ENCODE peak calls at places on chromosomes 7 and 10, in six cellular contexts. E is transverse colon, H is HepG2, O is GM12878, T is Peyer's patch, Y is ovary. S is an unnamed sample.

GRCh38 chr7:47428780-47429472 is 153.0 kb downstream of the TNS3 start:
- DNase-seq in E (no peak), T (no peak), Y (no peak), O (no peak), H (no peak), S (no peak)

GRCh38 chr10:110392860-110393732 is 88.4 kb upstream of the SMNDC1 start:
- DNase-seq in E (peak), O (no peak), Y (peak), T (peak), H (no peak), S (no peak)

GRCh38 chr10:76543655-76544054 is 1094.0 kb downstream of the KCNMA1 start:
- DNase-seq in H (no peak), O (no peak), E (no peak), Y (no peak), T (no peak), S (no peak)

GRCh38 chr10:62479523-62479922 is 105.4 kb downstream of the ZNF365 start:
- DNase-seq in H (no peak), E (no peak), O (no peak), Y (no peak), T (no peak), S (no peak)

GRCh38 chr7:150003304-150003810 is 129.6 kb downstream of the ATP6V0E2 start:
- DNase-seq in O (no peak), H (no peak), T (no peak), Y (no peak), E (no peak), S (no peak)

GRCh38 chr10:128035557-128035973 is 90.7 kb downstream of the MKI67 start:
- DNase-seq in E (peak), O (no peak), H (no peak), Y (no peak), T (peak), S (peak)

GRCh38 chr10:100890696-100891271 is 22.0 kb upstream of the SLF2 start:
- DNase-seq in H (peak), E (no peak), Y (peak), O (no peak), T (no peak), S (peak)

GRCh38 chr7:118080947-118081346 is 103.0 kb upstream of the LSM8 start:
- DNase-seq in Y (no peak), H (no peak), T (no peak), O (peak), E (no peak), S (peak)

GRCh38 chr10:84542552-84542951 is 214.2 kb downstream of the CCSER2 start:
- DNase-seq in E (no peak), O (no peak), H (no peak), Y (no peak), T (no peak), S (no peak)

GRCh38 chr7:100222445-100223132 is 2.8 kb downstream of the PVRIG start:
- DNase-seq in T (no peak), E (no peak), Y (no peak), H (no peak), O (no peak), S (no peak)

GRCh38 chr7:727104-727805 is at the start of gene PRKAR1B:
- DNase-seq in E (peak), O (no peak), Y (no peak), T (peak), H (no peak), S (peak)

GRCh38 chr10:87702260-87702972 is 42.7 kb downstream of the PAPSS2 start:
- DNase-seq in E (peak), Y (no peak), O (no peak), H (no peak), T (no peak), S (no peak)

GRCh38 chr10:65355141-65355680 is 1570.6 kb upstream of the LRRTM3 start:
- DNase-seq in H (no peak), O (no peak), T (no peak), E (no peak), Y (no peak), S (no peak)
- TF ChIP-seq POLR2A in H (no peak), O (no peak), T (no peak), E (no peak), Y (no peak), S (no peak)

DNA sequence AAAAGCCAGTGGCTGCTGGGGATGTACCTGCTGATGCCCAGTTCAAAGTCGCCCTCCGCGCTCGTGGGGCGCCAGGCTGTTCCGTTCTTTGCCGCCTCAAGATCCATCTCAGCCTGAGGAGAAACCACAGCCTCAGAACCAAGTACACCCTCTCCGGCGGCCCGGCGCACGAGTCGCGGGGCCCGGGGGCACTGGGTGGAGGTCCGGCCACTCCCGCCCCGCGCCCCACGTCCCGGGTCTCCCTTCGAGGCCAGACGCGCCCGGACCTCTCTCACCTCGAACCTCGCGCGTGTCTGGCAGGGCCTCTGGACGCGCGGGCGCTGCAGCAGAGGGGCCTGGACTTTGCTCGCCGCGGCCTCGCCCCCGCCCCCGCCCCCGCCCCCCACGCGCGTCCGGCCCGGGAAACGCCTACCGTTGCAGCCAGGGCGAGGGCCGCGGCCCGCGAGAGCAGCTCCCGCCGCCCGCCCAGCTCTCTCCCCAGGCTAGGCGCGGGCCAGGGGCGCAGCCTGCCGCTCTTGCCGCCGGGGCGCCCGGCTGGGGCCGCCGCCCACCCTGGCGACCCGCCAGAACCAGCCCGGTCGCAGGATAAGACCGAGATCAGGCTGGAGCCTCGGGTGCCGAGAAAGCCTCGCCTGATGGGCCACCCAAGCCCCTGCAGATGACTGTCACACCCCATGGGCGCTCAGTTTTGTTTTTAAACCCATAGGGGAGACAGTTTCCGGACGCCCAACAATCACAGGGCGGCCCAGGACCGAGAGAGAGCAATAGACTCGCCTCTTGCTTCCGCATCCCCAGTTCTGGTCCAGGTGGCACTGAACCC is at the start of gene ABCB4:
- DNase-seq in H (no peak), E (peak), T (peak), O (no peak), Y (no peak), S (no peak)
- TF ChIP-seq POLR2A in H (peak), E (no peak), T (no peak), O (peak), Y (no peak), S (no peak)

GRCh38 chr7:143391462-143392404 is 10.6 kb downstream of the ZYX start:
- DNase-seq in O (no peak), E (peak), Y (peak), H (no peak), T (peak), S (no peak)
- TF ChIP-seq POLR2A in O (no peak), E (peak), Y (no peak), H (no peak), T (no peak), S (no peak)

GRCh38 chr10:79392020-79392398 is 44.7 kb downstream of the PPIF start:
- DNase-seq in T (no peak), H (no peak), O (no peak), E (peak), Y (peak), S (no peak)

GRCh38 chr10:79391231-79392019 is 44.2 kb downstream of the PPIF start:
- DNase-seq in Y (peak), E (peak), T (peak), O (no peak), H (no peak), S (no peak)

GRCh38 chr10:79392506-79393176 is 45.4 kb downstream of the PPIF start:
- DNase-seq in T (no peak), H (no peak), O (no peak), Y (no peak), E (no peak), S (no peak)

GRCh38 chr10:79390057-79390456 is 42.8 kb downstream of the PPIF start:
- DNase-seq in E (no peak), H (no peak), Y (no peak), O (no peak), T (no peak), S (no peak)

GRCh38 chr10:79390551-79391229 is 43.4 kb downstream of the PPIF start:
- DNase-seq in O (no peak), E (peak), H (no peak), Y (peak), T (peak), S (no peak)
- TF ChIP-seq POLR2A in O (no peak), E (no peak), H (no peak), Y (no peak), T (no peak), S (no peak)

GRCh38 chr10:46022978-46023702 is 7.3 kb downstream of the NCOA4 start:
- DNase-seq in E (peak), Y (peak), H (peak), O (peak), T (peak), S (peak)
- TF ChIP-seq POLR2A in E (peak), Y (no peak), H (peak), O (peak), T (peak), S (no peak)

DNA sequence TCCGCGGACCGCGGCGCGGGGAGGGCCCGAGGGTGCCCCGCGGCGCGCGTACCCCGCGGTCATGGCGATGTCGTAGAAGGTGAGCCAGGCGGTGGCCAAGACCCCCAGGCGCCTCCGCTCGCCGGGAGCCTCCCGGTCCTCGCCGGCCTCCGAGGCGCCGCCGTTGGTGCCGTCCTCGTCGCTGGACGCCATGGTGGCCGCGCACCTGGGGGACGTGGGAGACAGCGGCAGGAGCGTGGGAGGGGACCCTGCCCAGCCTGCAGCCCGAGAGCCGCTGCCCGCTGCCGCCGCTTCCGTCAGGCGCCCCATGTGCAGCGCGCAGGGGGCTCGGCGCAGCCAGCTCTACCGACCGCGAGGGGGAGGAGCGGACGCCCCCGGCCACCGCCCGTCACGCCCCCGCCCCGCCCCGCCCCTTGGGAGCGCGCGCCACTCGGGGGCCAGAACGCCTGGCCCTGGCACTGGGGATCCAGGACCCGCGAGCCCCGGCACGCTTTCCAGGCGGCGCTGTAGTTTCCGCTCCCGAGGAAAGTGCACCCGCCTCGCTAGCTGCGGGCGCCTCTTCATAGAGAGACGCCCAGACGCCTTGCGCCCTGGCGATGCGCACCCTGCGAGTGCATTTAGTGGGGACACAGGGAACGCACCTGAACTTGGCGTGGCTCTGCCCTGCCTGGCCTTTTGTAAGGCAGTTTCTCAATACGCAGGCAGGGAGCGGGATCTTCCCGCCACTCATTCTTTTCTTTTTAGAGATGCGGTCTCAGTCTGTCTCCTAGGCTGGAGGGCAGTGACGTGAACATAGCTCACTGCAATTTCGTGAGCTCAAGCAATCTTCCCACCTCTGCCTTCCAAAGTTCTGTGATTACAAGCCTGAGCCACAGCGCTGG is at the start of gene HACD1:
- DNase-seq in H (peak), T (peak), E (peak), O (no peak), Y (peak), S (peak)
- TF ChIP-seq POLR2A in H (peak), T (no peak), E (peak), O (peak), Y (no peak), S (peak)

GRCh38 chr10:71748671-71749191 is 24.6 kb downstream of the VSIR start:
- DNase-seq in E (peak), O (peak), Y (peak), H (no peak), T (peak), S (no peak)
- TF ChIP-seq POLR2A in E (peak), O (peak), Y (no peak), H (no peak), T (no peak), S (no peak)

DNA sequence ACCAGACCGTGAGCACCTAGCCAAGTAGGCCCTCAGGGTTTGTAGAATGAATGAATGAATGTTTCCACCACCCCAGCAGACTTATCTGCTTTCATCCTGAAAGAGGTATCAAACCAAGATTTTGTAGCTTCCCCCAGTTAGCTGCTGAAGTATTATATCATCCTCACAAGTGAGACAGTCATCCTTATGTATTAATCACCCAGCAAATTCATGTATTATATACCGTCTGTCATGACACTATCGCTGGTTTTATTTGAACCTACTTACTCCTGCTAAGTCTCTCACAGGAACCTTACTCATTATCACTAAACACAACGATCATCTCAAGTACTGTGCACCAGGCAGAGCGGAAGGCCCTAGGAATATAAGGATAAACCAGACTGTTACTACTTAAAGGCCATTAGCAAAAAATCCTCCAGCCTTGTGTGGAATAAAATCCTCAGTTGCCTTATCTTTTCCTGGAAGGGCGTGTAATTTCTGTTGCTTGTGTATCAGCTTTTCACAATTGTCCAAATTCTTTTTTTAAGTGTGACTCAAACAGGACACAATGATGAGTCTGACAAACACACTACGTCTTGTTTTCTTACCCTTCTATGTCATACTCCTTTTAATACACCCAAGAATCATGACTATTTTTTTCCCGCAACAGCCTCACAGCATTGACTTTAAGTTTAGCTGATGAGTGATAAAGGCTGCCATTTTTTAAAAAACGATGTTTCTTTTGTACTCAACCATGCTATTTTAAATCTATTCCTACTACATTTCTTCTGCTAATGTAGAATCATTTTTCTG is 176.1 kb upstream of the KLF14 start:
- DNase-seq in T (no peak), Y (no peak), O (no peak), E (no peak), H (no peak), S (no peak)
- TF ChIP-seq POLR2A in T (no peak), Y (no peak), O (no peak), E (no peak), H (no peak), S (no peak)

GRCh38 chr7:137241655-137242054 is 101.9 kb downstream of the PTN start:
- DNase-seq in Y (no peak), O (no peak), E (no peak), H (no peak), T (no peak), S (no peak)
- TF ChIP-seq POLR2A in Y (no peak), O (no peak), E (no peak), H (no peak), T (no peak), S (no peak)

DNA sequence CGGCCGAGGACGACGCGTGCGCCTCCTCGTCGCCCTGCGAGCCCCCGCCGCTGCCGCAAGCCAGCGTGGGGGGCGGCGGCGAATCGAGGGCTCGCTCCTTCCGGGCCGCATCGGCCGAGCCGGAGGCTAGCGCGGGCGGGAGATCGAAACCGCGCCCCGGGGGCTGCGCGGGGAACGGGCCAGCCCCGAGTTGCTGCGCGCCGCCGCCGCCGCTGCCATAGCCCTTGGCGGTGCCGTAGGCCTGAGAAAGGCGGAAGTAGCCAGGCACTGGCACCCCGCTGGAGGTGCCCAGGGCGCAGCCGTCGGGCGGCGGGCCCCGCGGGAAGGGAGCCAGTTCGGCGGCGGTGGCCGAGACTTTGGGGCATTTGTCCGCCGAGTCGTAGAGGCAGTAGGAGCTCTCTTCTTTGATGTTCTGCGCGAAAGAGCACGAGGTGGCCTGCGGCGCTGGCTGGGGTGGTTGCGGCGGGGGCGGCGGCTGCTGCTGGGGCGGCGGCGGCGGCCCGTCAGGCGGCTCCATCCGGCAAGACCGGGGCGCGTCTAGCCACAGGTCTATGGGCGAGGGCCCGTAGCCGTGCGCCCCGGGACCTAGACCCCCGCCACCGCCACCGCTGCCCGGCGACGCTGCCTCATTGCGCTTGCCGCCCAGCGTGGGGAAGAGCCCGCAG is 576 bp downstream of the HOXA10 start:
- DNase-seq in T (peak), E (peak), Y (no peak), O (no peak), H (no peak), S (peak)
- TF ChIP-seq POLR2A in T (no peak), E (no peak), Y (no peak), O (no peak), H (no peak), S (peak)